ENCODE peak calls at places on chromosome 10, in nine cellular contexts. One of them, this sample, is unnamed. For H3K4me1, the result is how much of the 10 kb centered on the place peaks cover.

GRCh38 chr10:76155961-76156360 is 724.5 kb downstream of the LRMDA start:
- DNase-seq in GM23338: no peak
- DNase-seq in CD8-positive, alpha-beta T cell: no peak
- DNase-seq in PC-3: no peak
- DNase-seq in heart right ventricle: no peak
- DNase-seq in psoas muscle: no peak
- DNase-seq in fibroblast of lung: no peak
- DNase-seq in CD8-positive, alpha-beta memory T cell: no peak
- DNase-seq in kidney: no peak
- DNase-seq in this sample: no peak

GRCh38 chr10:126227762-126228134 is 160.5 kb downstream of the ADAM12 start:
- DNase-seq in GM23338: no peak
- DNase-seq in CD8-positive, alpha-beta T cell: no peak
- DNase-seq in fibroblast of lung: peak
- DNase-seq in kidney: no peak
- DNase-seq in PC-3: peak
- DNase-seq in heart right ventricle: no peak
- DNase-seq in psoas muscle: no peak
- DNase-seq in CD8-positive, alpha-beta memory T cell: no peak
- DNase-seq in this sample: no peak

GRCh38 chr10:61869772-61870520 is 31.6 kb upstream of the ARID5B start:
- DNase-seq in GM23338: no peak
- DNase-seq in CD8-positive, alpha-beta memory T cell: no peak
- DNase-seq in psoas muscle: no peak
- DNase-seq in heart right ventricle: no peak
- DNase-seq in CD8-positive, alpha-beta T cell: no peak
- DNase-seq in PC-3: peak
- DNase-seq in fibroblast of lung: peak
- DNase-seq in kidney: no peak
- DNase-seq in this sample: no peak

GRCh38 chr10:94991243-94991888 is 52.9 kb downstream of the CYP2C9 start:
- DNase-seq in fibroblast of lung: no peak
- DNase-seq in kidney: no peak
- DNase-seq in CD8-positive, alpha-beta T cell: no peak
- DNase-seq in PC-3: peak
- DNase-seq in GM23338: peak
- DNase-seq in heart right ventricle: no peak
- DNase-seq in CD8-positive, alpha-beta memory T cell: no peak
- DNase-seq in psoas muscle: no peak
- DNase-seq in this sample: no peak

GRCh38 chr10:79020605-79021004 is 48.2 kb upstream of the ZMIZ1 start:
- DNase-seq in kidney: no peak
- DNase-seq in GM23338: no peak
- DNase-seq in psoas muscle: no peak
- DNase-seq in PC-3: no peak
- DNase-seq in CD8-positive, alpha-beta memory T cell: no peak
- DNase-seq in heart right ventricle: no peak
- DNase-seq in CD8-positive, alpha-beta T cell: no peak
- DNase-seq in fibroblast of lung: no peak
- DNase-seq in this sample: no peak

GRCh38 chr10:46550076-46550790 is 6.2 kb downstream of the GPRIN2 start:
- DNase-seq in psoas muscle: peak
- DNase-seq in CD8-positive, alpha-beta memory T cell: no peak
- DNase-seq in PC-3: no peak
- DNase-seq in heart right ventricle: peak
- DNase-seq in CD8-positive, alpha-beta T cell: no peak
- DNase-seq in fibroblast of lung: no peak
- DNase-seq in kidney: peak
- DNase-seq in GM23338: no peak
- DNase-seq in this sample: no peak

GRCh38 chr10:79146611-79147130 is 77.9 kb downstream of the ZMIZ1 start:
- DNase-seq in CD8-positive, alpha-beta T cell: no peak
- DNase-seq in fibroblast of lung: peak
- DNase-seq in psoas muscle: peak
- DNase-seq in GM23338: no peak
- DNase-seq in PC-3: no peak
- DNase-seq in heart right ventricle: peak
- DNase-seq in kidney: peak
- DNase-seq in CD8-positive, alpha-beta memory T cell: peak
- DNase-seq in this sample: no peak

GRCh38 chr10:59865101-59865500 is 41.3 kb downstream of the CCDC6 start:
- DNase-seq in kidney: no peak
- DNase-seq in GM23338: peak
- DNase-seq in CD8-positive, alpha-beta T cell: no peak
- DNase-seq in fibroblast of lung: peak
- DNase-seq in heart right ventricle: peak
- DNase-seq in CD8-positive, alpha-beta memory T cell: peak
- DNase-seq in PC-3: peak
- DNase-seq in psoas muscle: no peak
- DNase-seq in this sample: peak

GRCh38 chr10:72692897-72693598 is 1.1 kb downstream of the MCU start:
- DNase-seq in CD8-positive, alpha-beta memory T cell: peak
- DNase-seq in GM23338: no peak
- DNase-seq in fibroblast of lung: peak
- DNase-seq in heart right ventricle: no peak
- DNase-seq in kidney: no peak
- DNase-seq in CD8-positive, alpha-beta T cell: no peak
- DNase-seq in psoas muscle: no peak
- DNase-seq in PC-3: peak
- DNase-seq in this sample: no peak

GRCh38 chr10:72089618-72090017 is 1.3 kb upstream of the SPOCK2 start:
- DNase-seq in fibroblast of lung: peak
- DNase-seq in CD8-positive, alpha-beta memory T cell: no peak
- DNase-seq in heart right ventricle: no peak
- DNase-seq in psoas muscle: no peak
- DNase-seq in kidney: no peak
- DNase-seq in GM23338: no peak
- DNase-seq in PC-3: no peak
- DNase-seq in CD8-positive, alpha-beta T cell: no peak
- DNase-seq in this sample: no peak

GRCh38 chr10:63722537-63722936 is 201.3 kb downstream of the REEP3 start:
- DNase-seq in GM23338: no peak
- DNase-seq in heart right ventricle: no peak
- DNase-seq in kidney: no peak
- DNase-seq in PC-3: peak
- DNase-seq in fibroblast of lung: peak
- DNase-seq in CD8-positive, alpha-beta T cell: no peak
- DNase-seq in CD8-positive, alpha-beta memory T cell: no peak
- DNase-seq in psoas muscle: peak
- DNase-seq in this sample: no peak

GRCh38 chr10:43125274-43125845 is 12.9 kb upstream of the CSGALNACT2 start:
- DNase-seq in kidney: no peak
- DNase-seq in PC-3: no peak
- DNase-seq in fibroblast of lung: no peak
- DNase-seq in GM23338: no peak
- DNase-seq in psoas muscle: no peak
- DNase-seq in heart right ventricle: no peak
- DNase-seq in CD8-positive, alpha-beta memory T cell: no peak
- DNase-seq in CD8-positive, alpha-beta T cell: no peak
- DNase-seq in this sample: no peak

GRCh38 chr10:123722351-123722750 is 56.2 kb downstream of the GPR26 start:
- DNase-seq in GM23338: no peak
- DNase-seq in heart right ventricle: no peak
- DNase-seq in fibroblast of lung: no peak
- DNase-seq in psoas muscle: no peak
- DNase-seq in CD8-positive, alpha-beta memory T cell: no peak
- DNase-seq in CD8-positive, alpha-beta T cell: no peak
- DNase-seq in kidney: no peak
- DNase-seq in PC-3: no peak
- DNase-seq in this sample: no peak

GRCh38 chr10:133359554-133359971 is 1.7 kb upstream of the FUOM start:
- DNase-seq in GM23338: no peak
- DNase-seq in psoas muscle: no peak
- DNase-seq in PC-3: peak
- DNase-seq in heart right ventricle: no peak
- DNase-seq in CD8-positive, alpha-beta T cell: no peak
- DNase-seq in CD8-positive, alpha-beta memory T cell: no peak
- DNase-seq in kidney: no peak
- DNase-seq in fibroblast of lung: no peak
- DNase-seq in this sample: no peak

GRCh38 chr10:114684822-114685209 is 26.7 kb upstream of the ABLIM1 start:
- DNase-seq in PC-3: peak
- DNase-seq in fibroblast of lung: peak
- DNase-seq in CD8-positive, alpha-beta T cell: no peak
- DNase-seq in GM23338: no peak
- DNase-seq in kidney: no peak
- DNase-seq in CD8-positive, alpha-beta memory T cell: no peak
- DNase-seq in psoas muscle: no peak
- DNase-seq in heart right ventricle: peak
- DNase-seq in this sample: no peak

GRCh38 chr10:34405611-34406462 is 409.3 kb downstream of the PARD3 start:
- DNase-seq in kidney: no peak
- DNase-seq in CD8-positive, alpha-beta memory T cell: no peak
- DNase-seq in heart right ventricle: no peak
- DNase-seq in PC-3: peak
- DNase-seq in GM23338: no peak
- DNase-seq in fibroblast of lung: no peak
- DNase-seq in psoas muscle: no peak
- DNase-seq in CD8-positive, alpha-beta T cell: no peak
- DNase-seq in this sample: no peak

GRCh38 chr10:126250045-126250444 is 138.2 kb downstream of the ADAM12 start:
- DNase-seq in psoas muscle: no peak
- DNase-seq in heart right ventricle: no peak
- DNase-seq in CD8-positive, alpha-beta T cell: no peak
- DNase-seq in kidney: no peak
- DNase-seq in fibroblast of lung: peak
- DNase-seq in GM23338: no peak
- DNase-seq in CD8-positive, alpha-beta memory T cell: no peak
- DNase-seq in PC-3: no peak
- DNase-seq in this sample: no peak

GRCh38 chr10:123687758-123688157 is 21.6 kb downstream of the GPR26 start:
- DNase-seq in fibroblast of lung: no peak
- DNase-seq in heart right ventricle: no peak
- DNase-seq in CD8-positive, alpha-beta T cell: no peak
- DNase-seq in GM23338: peak
- DNase-seq in kidney: no peak
- DNase-seq in CD8-positive, alpha-beta memory T cell: no peak
- DNase-seq in PC-3: no peak
- DNase-seq in psoas muscle: no peak
- DNase-seq in this sample: no peak

GRCh38 chr10:80497187-80498038 is 40.3 kb upstream of the SH2D4B start:
- DNase-seq in GM23338: no peak
- DNase-seq in PC-3: no peak
- DNase-seq in kidney: no peak
- DNase-seq in fibroblast of lung: peak
- DNase-seq in heart right ventricle: peak
- DNase-seq in CD8-positive, alpha-beta T cell: no peak
- DNase-seq in CD8-positive, alpha-beta memory T cell: peak
- DNase-seq in psoas muscle: peak
- DNase-seq in this sample: no peak

GRCh38 chr10:113746188-113746950 is 5.1 kb upstream of the PLEKHS1 start:
- DNase-seq in fibroblast of lung: no peak
- DNase-seq in psoas muscle: no peak
- DNase-seq in CD8-positive, alpha-beta memory T cell: no peak
- DNase-seq in heart right ventricle: no peak
- DNase-seq in GM23338: no peak
- DNase-seq in CD8-positive, alpha-beta T cell: no peak
- DNase-seq in PC-3: peak
- DNase-seq in kidney: no peak
- DNase-seq in this sample: no peak

DNA sequence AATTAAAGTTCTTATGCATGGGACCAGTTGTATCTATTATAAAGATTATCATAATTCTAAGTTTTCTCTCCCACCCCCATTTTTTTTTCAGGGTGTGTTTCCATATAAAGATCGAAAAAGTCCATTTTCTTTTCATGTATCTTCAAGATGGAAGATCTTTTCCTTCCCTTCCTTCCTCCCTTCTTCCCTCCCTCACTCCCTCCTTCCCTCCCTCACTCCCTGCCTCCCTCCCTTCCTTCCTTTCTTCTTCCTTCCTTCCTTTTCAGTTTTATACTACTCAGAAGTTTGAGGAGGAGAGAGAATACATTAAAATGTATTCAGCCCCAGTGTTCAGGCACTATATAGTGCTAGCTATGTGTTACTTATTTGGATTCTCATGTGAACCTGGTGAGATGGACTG is 98.0 kb downstream of the POLL start:
- DNase-seq in PC-3: no peak
- DNase-seq in CD8-positive, alpha-beta T cell: no peak
- DNase-seq in heart right ventricle: no peak
- DNase-seq in CD8-positive, alpha-beta memory T cell: no peak
- DNase-seq in GM23338: no peak
- DNase-seq in psoas muscle: no peak
- DNase-seq in kidney: no peak
- DNase-seq in fibroblast of lung: no peak
- DNase-seq in this sample: no peak
- H3K4me1 ChIP-seq in PC-3: under half
- H3K4me1 ChIP-seq in CD8-positive, alpha-beta T cell: under half
- H3K4me1 ChIP-seq in heart right ventricle: under half
- H3K4me1 ChIP-seq in CD8-positive, alpha-beta memory T cell: under half
- H3K4me1 ChIP-seq in GM23338: half or more
- H3K4me1 ChIP-seq in psoas muscle: under half
- H3K4me1 ChIP-seq in kidney: under half
- H3K4me1 ChIP-seq in fibroblast of lung: under half
- H3K4me1 ChIP-seq in this sample: under half

DNA sequence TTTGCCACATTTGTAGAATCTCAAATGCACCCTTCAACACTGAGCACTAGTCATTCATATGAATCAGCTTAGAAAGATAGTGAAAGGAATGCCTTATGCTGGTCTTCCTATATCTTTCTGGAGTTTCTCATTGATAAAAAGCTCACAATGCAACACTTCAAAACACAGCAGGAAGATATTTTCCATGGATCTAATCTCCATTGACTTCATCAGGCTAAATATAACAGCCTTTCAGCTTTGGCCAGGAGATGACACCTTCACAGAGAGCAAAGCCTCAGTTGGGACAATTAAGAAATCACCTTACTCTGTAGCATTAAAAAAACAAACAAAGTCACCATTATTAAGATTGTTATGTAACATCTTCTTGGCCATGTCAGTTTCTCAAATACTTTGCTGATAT is 6.7 kb downstream of the NRP1 start:
- DNase-seq in fibroblast of lung: no peak
- DNase-seq in psoas muscle: no peak
- DNase-seq in heart right ventricle: no peak
- DNase-seq in CD8-positive, alpha-beta T cell: no peak
- DNase-seq in kidney: no peak
- DNase-seq in CD8-positive, alpha-beta memory T cell: no peak
- DNase-seq in PC-3: peak
- DNase-seq in GM23338: peak
- DNase-seq in this sample: no peak
- H3K4me3 ChIP-seq in fibroblast of lung: no peak
- H3K4me3 ChIP-seq in psoas muscle: peak
- H3K4me3 ChIP-seq in heart right ventricle: no peak
- H3K4me3 ChIP-seq in CD8-positive, alpha-beta T cell: no peak
- H3K4me3 ChIP-seq in kidney: no peak
- H3K4me3 ChIP-seq in CD8-positive, alpha-beta memory T cell: no peak
- H3K4me3 ChIP-seq in PC-3: peak
- H3K4me3 ChIP-seq in GM23338: no peak
- H3K4me3 ChIP-seq in this sample: no peak

GRCh38 chr10:50603151-50603850 is 20.5 kb downstream of the SGMS1 start:
- DNase-seq in fibroblast of lung: no peak
- DNase-seq in psoas muscle: no peak
- DNase-seq in CD8-positive, alpha-beta memory T cell: no peak
- DNase-seq in kidney: no peak
- DNase-seq in GM23338: no peak
- DNase-seq in CD8-positive, alpha-beta T cell: no peak
- DNase-seq in heart right ventricle: no peak
- DNase-seq in PC-3: no peak
- DNase-seq in this sample: no peak
- H3K4me1 ChIP-seq in fibroblast of lung: under half
- H3K4me1 ChIP-seq in psoas muscle: half or more
- H3K4me1 ChIP-seq in CD8-positive, alpha-beta memory T cell: half or more
- H3K4me1 ChIP-seq in kidney: under half
- H3K4me1 ChIP-seq in GM23338: under half
- H3K4me1 ChIP-seq in CD8-positive, alpha-beta T cell: under half
- H3K4me1 ChIP-seq in heart right ventricle: under half
- H3K4me1 ChIP-seq in PC-3: half or more
- H3K4me1 ChIP-seq in this sample: under half

GRCh38 chr10:6737758-6738463 is 157.8 kb upstream of the PRKCQ start:
- DNase-seq in GM23338: no peak
- DNase-seq in heart right ventricle: no peak
- DNase-seq in PC-3: peak
- DNase-seq in psoas muscle: no peak
- DNase-seq in CD8-positive, alpha-beta T cell: no peak
- DNase-seq in CD8-positive, alpha-beta memory T cell: no peak
- DNase-seq in fibroblast of lung: peak
- DNase-seq in kidney: no peak
- DNase-seq in this sample: no peak
- H3K4me3 ChIP-seq in GM23338: no peak
- H3K4me3 ChIP-seq in heart right ventricle: peak
- H3K4me3 ChIP-seq in PC-3: peak
- H3K4me3 ChIP-seq in psoas muscle: peak
- H3K4me3 ChIP-seq in CD8-positive, alpha-beta T cell: no peak
- H3K4me3 ChIP-seq in CD8-positive, alpha-beta memory T cell: no peak
- H3K4me3 ChIP-seq in fibroblast of lung: no peak
- H3K4me3 ChIP-seq in kidney: peak
- H3K4me3 ChIP-seq in this sample: no peak

This sample was measured in iPS DF 6.9.